ENCODE peak calls at places on chromosome 6, in ten cellular contexts. One of them, this sample, is unnamed.

GRCh38 chr6:72363844-72364740 is 257.8 kb upstream of the KCNQ5 start:
- ATAC-seq in activated B cell treated with CpG ODN at 0.5 μM for 24 hours: no peak
- ATAC-seq in IMR-90: peak; percentile 98
- ATAC-seq in natural killer cell: no peak
- ATAC-seq in right cardiac atrium: no peak
- ATAC-seq in Panc1: peak; percentile 90
- ATAC-seq in activated T-cell treated with anti-CD3 and anti-CD28 coated beads, Interleukin-2, amount 50 U/mL, for 4 hours: no peak
- ATAC-seq in aorta: no peak
- ATAC-seq in heart right ventricle: no peak
- ATAC-seq in left lung: peak; percentile 36
- ATAC-seq in this sample: no peak

GRCh38 chr6:71400852-71401251 is 112.2 kb downstream of the OGFRL1 start:
- ATAC-seq in activated B cell treated with CpG ODN at 0.5 μM for 24 hours: no peak
- ATAC-seq in IMR-90: no peak
- ATAC-seq in natural killer cell: no peak
- ATAC-seq in right cardiac atrium: no peak
- ATAC-seq in Panc1: no peak
- ATAC-seq in activated T-cell treated with anti-CD3 and anti-CD28 coated beads, Interleukin-2, amount 50 U/mL, for 4 hours: no peak
- ATAC-seq in aorta: no peak
- ATAC-seq in heart right ventricle: no peak
- ATAC-seq in left lung: no peak
- ATAC-seq in this sample: no peak

GRCh38 chr6:125810435-125810834 is 19.7 kb downstream of the NCOA7 start:
- ATAC-seq in activated B cell treated with CpG ODN at 0.5 μM for 24 hours: peak; percentile 22
- ATAC-seq in IMR-90: no peak
- ATAC-seq in natural killer cell: no peak
- ATAC-seq in right cardiac atrium: no peak
- ATAC-seq in Panc1: no peak
- ATAC-seq in activated T-cell treated with anti-CD3 and anti-CD28 coated beads, Interleukin-2, amount 50 U/mL, for 4 hours: no peak
- ATAC-seq in aorta: no peak
- ATAC-seq in heart right ventricle: no peak
- ATAC-seq in left lung: peak; percentile 72
- ATAC-seq in this sample: no peak

GRCh38 chr6:1652842-1653241 is 43.1 kb downstream of the FOXC1 start:
- ATAC-seq in activated B cell treated with CpG ODN at 0.5 μM for 24 hours: no peak
- ATAC-seq in IMR-90: no peak
- ATAC-seq in natural killer cell: no peak
- ATAC-seq in right cardiac atrium: no peak
- ATAC-seq in Panc1: no peak
- ATAC-seq in activated T-cell treated with anti-CD3 and anti-CD28 coated beads, Interleukin-2, amount 50 U/mL, for 4 hours: no peak
- ATAC-seq in aorta: no peak
- ATAC-seq in heart right ventricle: no peak
- ATAC-seq in left lung: no peak
- ATAC-seq in this sample: no peak

GRCh38 chr6:88629838-88630462 is 333.5 kb downstream of the RNGTT start:
- ATAC-seq in activated B cell treated with CpG ODN at 0.5 μM for 24 hours: peak; percentile 65
- ATAC-seq in IMR-90: no peak
- ATAC-seq in natural killer cell: no peak
- ATAC-seq in right cardiac atrium: no peak
- ATAC-seq in Panc1: no peak
- ATAC-seq in activated T-cell treated with anti-CD3 and anti-CD28 coated beads, Interleukin-2, amount 50 U/mL, for 4 hours: no peak
- ATAC-seq in aorta: no peak
- ATAC-seq in heart right ventricle: no peak
- ATAC-seq in left lung: no peak
- ATAC-seq in this sample: no peak

GRCh38 chr6:74931567-74931966 is 274.3 kb downstream of the COL12A1 start:
- ATAC-seq in activated B cell treated with CpG ODN at 0.5 μM for 24 hours: no peak
- ATAC-seq in IMR-90: peak; percentile 94
- ATAC-seq in natural killer cell: no peak
- ATAC-seq in right cardiac atrium: no peak
- ATAC-seq in Panc1: no peak
- ATAC-seq in activated T-cell treated with anti-CD3 and anti-CD28 coated beads, Interleukin-2, amount 50 U/mL, for 4 hours: no peak
- ATAC-seq in aorta: peak; percentile 63
- ATAC-seq in heart right ventricle: no peak
- ATAC-seq in left lung: no peak
- ATAC-seq in this sample: peak; percentile 51

GRCh38 chr6:24330137-24330732 is 27.6 kb downstream of the DCDC2 start:
- ATAC-seq in activated B cell treated with CpG ODN at 0.5 μM for 24 hours: no peak
- ATAC-seq in IMR-90: no peak
- ATAC-seq in natural killer cell: no peak
- ATAC-seq in right cardiac atrium: no peak
- ATAC-seq in Panc1: no peak
- ATAC-seq in activated T-cell treated with anti-CD3 and anti-CD28 coated beads, Interleukin-2, amount 50 U/mL, for 4 hours: no peak
- ATAC-seq in aorta: no peak
- ATAC-seq in heart right ventricle: no peak
- ATAC-seq in left lung: peak; percentile 42
- ATAC-seq in this sample: no peak

GRCh38 chr6:7173843-7174503 is 66.2 kb downstream of the RREB1 start:
- ATAC-seq in activated B cell treated with CpG ODN at 0.5 μM for 24 hours: no peak
- ATAC-seq in IMR-90: no peak
- ATAC-seq in natural killer cell: no peak
- ATAC-seq in right cardiac atrium: peak; percentile 43
- ATAC-seq in Panc1: no peak
- ATAC-seq in activated T-cell treated with anti-CD3 and anti-CD28 coated beads, Interleukin-2, amount 50 U/mL, for 4 hours: no peak
- ATAC-seq in aorta: no peak
- ATAC-seq in heart right ventricle: no peak
- ATAC-seq in left lung: no peak
- ATAC-seq in this sample: no peak

GRCh38 chr6:77228279-77228678 is 235.0 kb downstream of the HTR1B start:
- ATAC-seq in activated B cell treated with CpG ODN at 0.5 μM for 24 hours: no peak
- ATAC-seq in IMR-90: no peak
- ATAC-seq in natural killer cell: no peak
- ATAC-seq in right cardiac atrium: no peak
- ATAC-seq in Panc1: no peak
- ATAC-seq in activated T-cell treated with anti-CD3 and anti-CD28 coated beads, Interleukin-2, amount 50 U/mL, for 4 hours: no peak
- ATAC-seq in aorta: no peak
- ATAC-seq in heart right ventricle: no peak
- ATAC-seq in left lung: no peak
- ATAC-seq in this sample: no peak

GRCh38 chr6:1796706-1797529 is 187.2 kb downstream of the FOXC1 start:
- ATAC-seq in activated B cell treated with CpG ODN at 0.5 μM for 24 hours: peak; percentile 68
- ATAC-seq in IMR-90: peak; percentile 59
- ATAC-seq in natural killer cell: no peak
- ATAC-seq in right cardiac atrium: no peak
- ATAC-seq in Panc1: no peak
- ATAC-seq in activated T-cell treated with anti-CD3 and anti-CD28 coated beads, Interleukin-2, amount 50 U/mL, for 4 hours: no peak
- ATAC-seq in aorta: no peak
- ATAC-seq in heart right ventricle: no peak
- ATAC-seq in left lung: no peak
- ATAC-seq in this sample: no peak

GRCh38 chr6:18359237-18359885 is 27.8 kb upstream of the RNF144B start:
- ATAC-seq in activated B cell treated with CpG ODN at 0.5 μM for 24 hours: peak; percentile 75
- ATAC-seq in IMR-90: no peak
- ATAC-seq in natural killer cell: no peak
- ATAC-seq in right cardiac atrium: no peak
- ATAC-seq in Panc1: no peak
- ATAC-seq in activated T-cell treated with anti-CD3 and anti-CD28 coated beads, Interleukin-2, amount 50 U/mL, for 4 hours: no peak
- ATAC-seq in aorta: no peak
- ATAC-seq in heart right ventricle: no peak
- ATAC-seq in left lung: peak; percentile 59
- ATAC-seq in this sample: no peak

GRCh38 chr6:4351857-4352669 is 216.7 kb upstream of the ECI2 start:
- ATAC-seq in activated B cell treated with CpG ODN at 0.5 μM for 24 hours: no peak
- ATAC-seq in IMR-90: peak; percentile 79
- ATAC-seq in natural killer cell: no peak
- ATAC-seq in right cardiac atrium: peak; percentile 83
- ATAC-seq in Panc1: peak; percentile 77
- ATAC-seq in activated T-cell treated with anti-CD3 and anti-CD28 coated beads, Interleukin-2, amount 50 U/mL, for 4 hours: no peak
- ATAC-seq in aorta: peak; percentile 73
- ATAC-seq in heart right ventricle: peak; percentile 77
- ATAC-seq in left lung: peak; percentile 68
- ATAC-seq in this sample: peak; percentile 81

GRCh38 chr6:16933532-16933931 is 168.3 kb upstream of the STMND1 start:
- ATAC-seq in activated B cell treated with CpG ODN at 0.5 μM for 24 hours: no peak
- ATAC-seq in IMR-90: no peak
- ATAC-seq in natural killer cell: no peak
- ATAC-seq in right cardiac atrium: no peak
- ATAC-seq in Panc1: no peak
- ATAC-seq in activated T-cell treated with anti-CD3 and anti-CD28 coated beads, Interleukin-2, amount 50 U/mL, for 4 hours: no peak
- ATAC-seq in aorta: no peak
- ATAC-seq in heart right ventricle: no peak
- ATAC-seq in left lung: no peak
- ATAC-seq in this sample: no peak

GRCh38 chr6:42278131-42278853 is 60.6 kb upstream of the MRPS10 start:
- ATAC-seq in activated B cell treated with CpG ODN at 0.5 μM for 24 hours: no peak
- ATAC-seq in IMR-90: no peak
- ATAC-seq in natural killer cell: peak; percentile 40
- ATAC-seq in right cardiac atrium: no peak
- ATAC-seq in Panc1: no peak
- ATAC-seq in activated T-cell treated with anti-CD3 and anti-CD28 coated beads, Interleukin-2, amount 50 U/mL, for 4 hours: peak; percentile 83
- ATAC-seq in aorta: no peak
- ATAC-seq in heart right ventricle: no peak
- ATAC-seq in left lung: no peak
- ATAC-seq in this sample: no peak

GRCh38 chr6:167995731-167996151 is 1.7 kb upstream of the KIF25 start:
- ATAC-seq in activated B cell treated with CpG ODN at 0.5 μM for 24 hours: no peak
- ATAC-seq in IMR-90: no peak
- ATAC-seq in natural killer cell: no peak
- ATAC-seq in right cardiac atrium: no peak
- ATAC-seq in Panc1: peak; percentile 11
- ATAC-seq in activated T-cell treated with anti-CD3 and anti-CD28 coated beads, Interleukin-2, amount 50 U/mL, for 4 hours: no peak
- ATAC-seq in aorta: no peak
- ATAC-seq in heart right ventricle: no peak
- ATAC-seq in left lung: no peak
- ATAC-seq in this sample: no peak

GRCh38 chr6:150857906-150858365 is 7.6 kb upstream of the MTHFD1L start:
- ATAC-seq in activated B cell treated with CpG ODN at 0.5 μM for 24 hours: no peak
- ATAC-seq in IMR-90: peak; percentile 30
- ATAC-seq in natural killer cell: no peak
- ATAC-seq in right cardiac atrium: peak; percentile 34
- ATAC-seq in Panc1: peak; percentile 47
- ATAC-seq in activated T-cell treated with anti-CD3 and anti-CD28 coated beads, Interleukin-2, amount 50 U/mL, for 4 hours: no peak
- ATAC-seq in aorta: peak; percentile 29
- ATAC-seq in heart right ventricle: no peak
- ATAC-seq in left lung: peak; percentile 55
- ATAC-seq in this sample: no peak

GRCh38 chr6:36692220-36692619 is 5.4 kb upstream of the RAB44 start:
- ATAC-seq in activated B cell treated with CpG ODN at 0.5 μM for 24 hours: peak; percentile 98
- ATAC-seq in IMR-90: no peak
- ATAC-seq in natural killer cell: peak; percentile 93
- ATAC-seq in right cardiac atrium: no peak
- ATAC-seq in Panc1: no peak
- ATAC-seq in activated T-cell treated with anti-CD3 and anti-CD28 coated beads, Interleukin-2, amount 50 U/mL, for 4 hours: peak; percentile 54
- ATAC-seq in aorta: no peak
- ATAC-seq in heart right ventricle: no peak
- ATAC-seq in left lung: peak; percentile 45
- ATAC-seq in this sample: no peak

GRCh38 chr6:137823826-137824501 is 43.1 kb upstream of the TNFAIP3 start:
- ATAC-seq in activated B cell treated with CpG ODN at 0.5 μM for 24 hours: peak; percentile 33
- ATAC-seq in IMR-90: peak; percentile 76
- ATAC-seq in natural killer cell: peak; percentile 78
- ATAC-seq in right cardiac atrium: peak; percentile 91
- ATAC-seq in Panc1: no peak
- ATAC-seq in activated T-cell treated with anti-CD3 and anti-CD28 coated beads, Interleukin-2, amount 50 U/mL, for 4 hours: peak; percentile 65
- ATAC-seq in aorta: no peak
- ATAC-seq in heart right ventricle: no peak
- ATAC-seq in left lung: peak; percentile 71
- ATAC-seq in this sample: peak; percentile 88

GRCh38 chr6:12343440-12344162 is 53.4 kb downstream of the EDN1 start:
- ATAC-seq in activated B cell treated with CpG ODN at 0.5 μM for 24 hours: no peak
- ATAC-seq in IMR-90: peak; percentile 33
- ATAC-seq in natural killer cell: no peak
- ATAC-seq in right cardiac atrium: no peak
- ATAC-seq in Panc1: peak; percentile 76
- ATAC-seq in activated T-cell treated with anti-CD3 and anti-CD28 coated beads, Interleukin-2, amount 50 U/mL, for 4 hours: no peak
- ATAC-seq in aorta: no peak
- ATAC-seq in heart right ventricle: no peak
- ATAC-seq in left lung: peak; percentile 15
- ATAC-seq in this sample: no peak

GRCh38 chr6:40904583-40905194 is 134.3 kb downstream of the UNC5CL start:
- ATAC-seq in activated B cell treated with CpG ODN at 0.5 μM for 24 hours: no peak
- ATAC-seq in IMR-90: no peak
- ATAC-seq in natural killer cell: no peak
- ATAC-seq in right cardiac atrium: no peak
- ATAC-seq in Panc1: no peak
- ATAC-seq in activated T-cell treated with anti-CD3 and anti-CD28 coated beads, Interleukin-2, amount 50 U/mL, for 4 hours: no peak
- ATAC-seq in aorta: no peak
- ATAC-seq in heart right ventricle: no peak
- ATAC-seq in left lung: no peak
- ATAC-seq in this sample: no peak

GRCh38 chr6:50840814-50841192 is 22.1 kb downstream of the TFAP2B start:
- ATAC-seq in activated B cell treated with CpG ODN at 0.5 μM for 24 hours: no peak
- ATAC-seq in IMR-90: no peak
- ATAC-seq in natural killer cell: no peak
- ATAC-seq in right cardiac atrium: no peak
- ATAC-seq in Panc1: no peak
- ATAC-seq in activated T-cell treated with anti-CD3 and anti-CD28 coated beads, Interleukin-2, amount 50 U/mL, for 4 hours: no peak
- ATAC-seq in aorta: no peak
- ATAC-seq in heart right ventricle: no peak
- ATAC-seq in left lung: no peak
- ATAC-seq in this sample: no peak

GRCh38 chr6:30500421-30501069 is 11.2 kb downstream of the HLA-E start:
- ATAC-seq in activated B cell treated with CpG ODN at 0.5 μM for 24 hours: peak; percentile 61
- ATAC-seq in IMR-90: peak; percentile 50
- ATAC-seq in natural killer cell: no peak
- ATAC-seq in right cardiac atrium: peak; percentile 77
- ATAC-seq in Panc1: peak; percentile 80
- ATAC-seq in activated T-cell treated with anti-CD3 and anti-CD28 coated beads, Interleukin-2, amount 50 U/mL, for 4 hours: peak; percentile 29
- ATAC-seq in aorta: no peak
- ATAC-seq in heart right ventricle: peak; percentile 81
- ATAC-seq in left lung: peak; percentile 35
- ATAC-seq in this sample: peak; percentile 53

GRCh38 chr6:109515781-109516409 is 32.9 kb upstream of the ZBTB24 start:
- ATAC-seq in activated B cell treated with CpG ODN at 0.5 μM for 24 hours: no peak
- ATAC-seq in IMR-90: no peak
- ATAC-seq in natural killer cell: no peak
- ATAC-seq in right cardiac atrium: no peak
- ATAC-seq in Panc1: no peak
- ATAC-seq in activated T-cell treated with anti-CD3 and anti-CD28 coated beads, Interleukin-2, amount 50 U/mL, for 4 hours: no peak
- ATAC-seq in aorta: no peak
- ATAC-seq in heart right ventricle: no peak
- ATAC-seq in left lung: peak; percentile 76
- ATAC-seq in this sample: no peak

GRCh38 chr6:161091151-161091550 is 99.6 kb downstream of the MAP3K4 start:
- ATAC-seq in activated B cell treated with CpG ODN at 0.5 μM for 24 hours: no peak
- ATAC-seq in IMR-90: no peak
- ATAC-seq in natural killer cell: no peak
- ATAC-seq in right cardiac atrium: no peak
- ATAC-seq in Panc1: no peak
- ATAC-seq in activated T-cell treated with anti-CD3 and anti-CD28 coated beads, Interleukin-2, amount 50 U/mL, for 4 hours: no peak
- ATAC-seq in aorta: no peak
- ATAC-seq in heart right ventricle: no peak
- ATAC-seq in left lung: no peak
- ATAC-seq in this sample: no peak

GRCh38 chr6:33248643-33248931 is 23.1 kb downstream of the VPS52 start:
- ATAC-seq in activated B cell treated with CpG ODN at 0.5 μM for 24 hours: peak; percentile 4
- ATAC-seq in IMR-90: peak; percentile 7
- ATAC-seq in natural killer cell: no peak
- ATAC-seq in right cardiac atrium: peak; percentile 13
- ATAC-seq in Panc1: peak; percentile 39
- ATAC-seq in activated T-cell treated with anti-CD3 and anti-CD28 coated beads, Interleukin-2, amount 50 U/mL, for 4 hours: peak; percentile 16
- ATAC-seq in aorta: peak; percentile 34
- ATAC-seq in heart right ventricle: peak; percentile 39
- ATAC-seq in left lung: peak; percentile 7
- ATAC-seq in this sample: peak; percentile 6

GRCh38 chr6:93751969-93752368 is 332.6 kb upstream of the EPHA7 start:
- ATAC-seq in activated B cell treated with CpG ODN at 0.5 μM for 24 hours: no peak
- ATAC-seq in IMR-90: no peak
- ATAC-seq in natural killer cell: no peak
- ATAC-seq in right cardiac atrium: no peak
- ATAC-seq in Panc1: no peak
- ATAC-seq in activated T-cell treated with anti-CD3 and anti-CD28 coated beads, Interleukin-2, amount 50 U/mL, for 4 hours: no peak
- ATAC-seq in aorta: no peak
- ATAC-seq in heart right ventricle: no peak
- ATAC-seq in left lung: no peak
- ATAC-seq in this sample: no peak

GRCh38 chr6:143695106-143696059 is 17.6 kb downstream of the PHACTR2 start:
- ATAC-seq in activated B cell treated with CpG ODN at 0.5 μM for 24 hours: no peak
- ATAC-seq in IMR-90: no peak
- ATAC-seq in natural killer cell: no peak
- ATAC-seq in right cardiac atrium: peak; percentile 53
- ATAC-seq in Panc1: no peak
- ATAC-seq in activated T-cell treated with anti-CD3 and anti-CD28 coated beads, Interleukin-2, amount 50 U/mL, for 4 hours: no peak
- ATAC-seq in aorta: no peak
- ATAC-seq in heart right ventricle: no peak
- ATAC-seq in left lung: peak; percentile 39
- ATAC-seq in this sample: no peak

GRCh38 chr6:153108320-153108719 is 22.8 kb downstream of the RGS17 start:
- ATAC-seq in activated B cell treated with CpG ODN at 0.5 μM for 24 hours: no peak
- ATAC-seq in IMR-90: peak; percentile 51
- ATAC-seq in natural killer cell: no peak
- ATAC-seq in right cardiac atrium: no peak
- ATAC-seq in Panc1: peak; percentile 78
- ATAC-seq in activated T-cell treated with anti-CD3 and anti-CD28 coated beads, Interleukin-2, amount 50 U/mL, for 4 hours: no peak
- ATAC-seq in aorta: no peak
- ATAC-seq in heart right ventricle: no peak
- ATAC-seq in left lung: no peak
- ATAC-seq in this sample: no peak